ENCODE peak calls at places on chromosomes 12 and 14, in five cellular contexts. One of them, this sample, is unnamed.

GRCh38 chr14:68254669-68255527 is 435.3 kb downstream of the RAD51B start:
- DNase-seq in fibroblast of villous mesenchyme: no peak
- DNase-seq in cardiac muscle cell: no peak
- DNase-seq in stimulated activated CD8-positive, alpha-beta memory T cell treated with anti-CD3 and anti-CD28 coated beads, Interleukin-2, amount 100 ng/mL, for 1 hour: no peak
- DNase-seq in islet precursor cell: no peak
- DNase-seq in this sample: no peak

GRCh38 chr12:26630546-26631027 is 202.4 kb downstream of the ITPR2 start:
- DNase-seq in fibroblast of villous mesenchyme: peak
- DNase-seq in cardiac muscle cell: no peak
- DNase-seq in stimulated activated CD8-positive, alpha-beta memory T cell treated with anti-CD3 and anti-CD28 coated beads, Interleukin-2, amount 100 ng/mL, for 1 hour: no peak
- DNase-seq in islet precursor cell: no peak
- DNase-seq in this sample: no peak

GRCh38 chr12:55833056-55833455 is 3.7 kb upstream of the DNAJC14 start:
- DNase-seq in fibroblast of villous mesenchyme: no peak
- DNase-seq in cardiac muscle cell: no peak
- DNase-seq in stimulated activated CD8-positive, alpha-beta memory T cell treated with anti-CD3 and anti-CD28 coated beads, Interleukin-2, amount 100 ng/mL, for 1 hour: no peak
- DNase-seq in islet precursor cell: no peak
- DNase-seq in this sample: no peak

GRCh38 chr12:52969828-52970569 is 21.1 kb downstream of the KRT18 start:
- DNase-seq in fibroblast of villous mesenchyme: peak
- DNase-seq in cardiac muscle cell: no peak
- DNase-seq in stimulated activated CD8-positive, alpha-beta memory T cell treated with anti-CD3 and anti-CD28 coated beads, Interleukin-2, amount 100 ng/mL, for 1 hour: no peak
- DNase-seq in islet precursor cell: peak
- DNase-seq in this sample: no peak

GRCh38 chr12:28172434-28173030 is 17.7 kb upstream of the CCDC91 start:
- DNase-seq in fibroblast of villous mesenchyme: peak
- DNase-seq in cardiac muscle cell: peak
- DNase-seq in stimulated activated CD8-positive, alpha-beta memory T cell treated with anti-CD3 and anti-CD28 coated beads, Interleukin-2, amount 100 ng/mL, for 1 hour: no peak
- DNase-seq in islet precursor cell: peak
- DNase-seq in this sample: no peak

GRCh38 chr12:27970981-27971489 is 1.5 kb downstream of the PTHLH start:
- DNase-seq in fibroblast of villous mesenchyme: peak
- DNase-seq in cardiac muscle cell: peak
- DNase-seq in stimulated activated CD8-positive, alpha-beta memory T cell treated with anti-CD3 and anti-CD28 coated beads, Interleukin-2, amount 100 ng/mL, for 1 hour: no peak
- DNase-seq in islet precursor cell: peak
- DNase-seq in this sample: no peak

GRCh38 chr14:52021971-52022600 is 32.7 kb downstream of the RTRAF start:
- DNase-seq in fibroblast of villous mesenchyme: no peak
- DNase-seq in cardiac muscle cell: no peak
- DNase-seq in stimulated activated CD8-positive, alpha-beta memory T cell treated with anti-CD3 and anti-CD28 coated beads, Interleukin-2, amount 100 ng/mL, for 1 hour: no peak
- DNase-seq in islet precursor cell: no peak
- DNase-seq in this sample: no peak

GRCh38 chr14:105059035-105059916 is 6.0 kb downstream of the GPR132 start:
- DNase-seq in fibroblast of villous mesenchyme: peak
- DNase-seq in cardiac muscle cell: no peak
- DNase-seq in stimulated activated CD8-positive, alpha-beta memory T cell treated with anti-CD3 and anti-CD28 coated beads, Interleukin-2, amount 100 ng/mL, for 1 hour: no peak
- DNase-seq in islet precursor cell: peak
- DNase-seq in this sample: no peak